ENCODE peak calls at places on chromosomes 1 and 21, in six cellular contexts. Q is ovary, I is OCI-LY7, U is tibial artery, X is heart left ventricle, N is A549. S is an unnamed sample. For H3K4me1, the result is how much of the 10 kb centered on the place peaks cover.

GRCh38 chr1:110058591-110058990 is 11.9 kb downstream of the ALX3 start:
- DNase-seq in Q (no peak), I (no peak), U (no peak), X (no peak), N (no peak), S (peak)

GRCh38 chr1:181743878-181744312 is 260.6 kb downstream of the CACNA1E start:
- DNase-seq in Q (no peak), I (no peak), U (peak), X (no peak), N (no peak), S (no peak)

GRCh38 chr1:34591751-34592629 is 162.9 kb upstream of the GJB5 start:
- DNase-seq in Q (no peak), I (no peak), U (no peak), X (no peak), N (peak), S (peak)

GRCh38 chr1:229438021-229438420 is 4.1 kb upstream of the ACTA1 start:
- DNase-seq in Q (no peak), I (no peak), U (no peak), X (no peak), N (no peak), S (no peak)

GRCh38 chr1:117682372-117682771 is 76.5 kb downstream of the TENT5C start:
- DNase-seq in Q (no peak), I (no peak), U (no peak), X (peak), N (no peak), S (no peak)

GRCh38 chr1:66313446-66313845 is 220.5 kb upstream of the SGIP1 start:
- DNase-seq in Q (no peak), I (no peak), U (no peak), X (no peak), N (no peak), S (no peak)

GRCh38 chr1:164510435-164510834 is 48.5 kb upstream of the PBX1 start:
- DNase-seq in Q (no peak), I (no peak), U (no peak), X (no peak), N (peak), S (peak)

GRCh38 chr1:174005032-174005431 is 17.1 kb downstream of the RC3H1 start:
- DNase-seq in Q (no peak), I (peak), U (no peak), X (peak), N (no peak), S (peak)

GRCh38 chr1:156664949-156665411 is 12.2 kb downstream of the NES start:
- DNase-seq in Q (no peak), I (no peak), U (peak), X (peak), N (peak), S (peak)

GRCh38 chr1:212529211-212529731 is 79.3 kb upstream of the ATF3 start:
- DNase-seq in Q (no peak), I (no peak), U (no peak), X (no peak), N (no peak), S (peak)

GRCh38 chr1:206895837-206896242 is 1.4 kb upstream of the IL24 start:
- DNase-seq in Q (no peak), I (no peak), U (no peak), X (no peak), N (peak), S (peak)

GRCh38 chr1:114522264-114522575 is 11.2 kb upstream of the TRIM33 start:
- DNase-seq in Q (no peak), I (no peak), U (no peak), X (no peak), N (no peak), S (no peak)

GRCh38 chr1:79714664-79715063 is 708.1 kb upstream of the ADGRL4 start:
- DNase-seq in Q (no peak), I (no peak), U (no peak), X (no peak), N (no peak), S (no peak)

GRCh38 chr1:25927541-25928265 is 21.5 kb upstream of the STMN1 start:
- DNase-seq in Q (no peak), I (peak), U (no peak), X (no peak), N (no peak), S (no peak)

GRCh38 chr21:35390013-35390776 is 341.1 kb upstream of the RUNX1 start:
- DNase-seq in Q (no peak), I (no peak), U (no peak), X (no peak), N (no peak), S (peak)

GRCh38 chr1:210344706-210345105 is 16.0 kb downstream of the HHAT start:
- DNase-seq in Q (no peak), I (no peak), U (no peak), X (no peak), N (no peak), S (no peak)

GRCh38 chr1:40786995-40787705 is 3.6 kb downstream of the KCNQ4 start:
- DNase-seq in Q (no peak), I (no peak), U (no peak), X (no peak), N (no peak), S (no peak)

GRCh38 chr1:54998677-54999076 is at the start of gene BSND:
- DNase-seq in Q (no peak), I (no peak), U (no peak), X (no peak), N (no peak), S (no peak)

GRCh38 chr1:6580588-6581270 is 935 bp downstream of the ZBTB48 start:
- DNase-seq in Q (no peak), I (peak), U (no peak), X (no peak), N (no peak), S (peak)

GRCh38 chr1:234692961-234693360 is 83.0 kb upstream of the IRF2BP2 start:
- DNase-seq in Q (no peak), I (no peak), U (no peak), X (no peak), N (no peak), S (no peak)

GRCh38 chr21:17818158-17819113 is 720 bp downstream of the C21orf91 start:
- DNase-seq in Q (no peak), I (peak), U (no peak), X (peak), N (peak), S (peak)

GRCh38 chr1:236167154-236167553 is 24.8 kb downstream of the GPR137B start:
- DNase-seq in Q (no peak), I (no peak), U (no peak), X (no peak), N (no peak), S (no peak)

GRCh38 chr1:53145051-53145600 is 2.7 kb upstream of the SLC1A7 start:
- DNase-seq in Q (no peak), I (no peak), U (no peak), X (no peak), N (no peak), S (no peak)

GRCh38 chr1:96329121-96329520 is 392.5 kb upstream of the PTBP2 start:
- DNase-seq in Q (no peak), I (no peak), U (no peak), X (no peak), N (no peak), S (no peak)

GRCh38 chr1:44655609-44656008 is 18.7 kb downstream of the TMEM53 start:
- DNase-seq in Q (no peak), I (peak), U (no peak), X (no peak), N (peak), S (peak)

GRCh38 chr1:213996320-213997022 is 8.7 kb downstream of the PROX1 start:
- DNase-seq in Q (peak), I (no peak), U (no peak), X (peak), N (no peak), S (no peak)

GRCh38 chr21:17742181-17742580 is 77.0 kb downstream of the C21orf91 start:
- DNase-seq in Q (no peak), I (no peak), U (no peak), X (no peak), N (no peak), S (no peak)

GRCh38 chr1:235075121-235075954 is 53.3 kb downstream of the TOMM20 start:
- DNase-seq in Q (peak), I (peak), U (peak), X (peak), N (peak), S (peak)

GRCh38 chr1:30286984-30287839 is 436.2 kb downstream of the MATN1 start:
- DNase-seq in Q (no peak), I (no peak), U (no peak), X (no peak), N (no peak), S (no peak)

GRCh38 chr1:199335496-199335895 is 692.0 kb upstream of the NR5A2 start:
- DNase-seq in Q (no peak), I (no peak), U (no peak), X (no peak), N (no peak), S (peak)

GRCh38 chr1:94526581-94526980 is 15.0 kb downstream of the F3 start:
- DNase-seq in Q (no peak), I (no peak), U (no peak), X (no peak), N (no peak), S (no peak)

GRCh38 chr1:54379481-54380284 is 26.5 kb downstream of the SSBP3 start:
- DNase-seq in Q (peak), I (no peak), U (no peak), X (peak), N (no peak), S (no peak)

GRCh38 chr1:183197762-183198161 is 11.7 kb downstream of the LAMC2 start:
- DNase-seq in Q (no peak), I (no peak), U (no peak), X (no peak), N (no peak), S (no peak)

GRCh38 chr21:20802201-20802600 is 196.0 kb upstream of the NCAM2 start:
- DNase-seq in Q (no peak), I (no peak), U (no peak), X (no peak), N (no peak), S (no peak)

GRCh38 chr1:41359211-41360073 is 1.8 kb upstream of the FOXO6 start:
- DNase-seq in Q (peak), I (no peak), U (no peak), X (no peak), N (no peak), S (peak)

GRCh38 chr21:41289431-41289830 is 27.2 kb upstream of the FAM3B start:
- DNase-seq in Q (no peak), I (no peak), U (no peak), X (no peak), N (no peak), S (no peak)

GRCh38 chr1:21900766-21901472 is 36.2 kb downstream of the HSPG2 start:
- DNase-seq in Q (no peak), I (no peak), U (no peak), X (no peak), N (no peak), S (no peak)

GRCh38 chr1:21898326-21899155 is 38.6 kb downstream of the HSPG2 start:
- DNase-seq in Q (no peak), I (no peak), U (peak), X (peak), N (no peak), S (no peak)

GRCh38 chr1:21901473-21901847 is 35.6 kb downstream of the HSPG2 start:
- DNase-seq in Q (no peak), I (no peak), U (peak), X (peak), N (no peak), S (peak)

GRCh38 chr1:21899267-21899810 is 37.8 kb downstream of the HSPG2 start:
- DNase-seq in Q (no peak), I (no peak), U (no peak), X (no peak), N (no peak), S (no peak)

DNA sequence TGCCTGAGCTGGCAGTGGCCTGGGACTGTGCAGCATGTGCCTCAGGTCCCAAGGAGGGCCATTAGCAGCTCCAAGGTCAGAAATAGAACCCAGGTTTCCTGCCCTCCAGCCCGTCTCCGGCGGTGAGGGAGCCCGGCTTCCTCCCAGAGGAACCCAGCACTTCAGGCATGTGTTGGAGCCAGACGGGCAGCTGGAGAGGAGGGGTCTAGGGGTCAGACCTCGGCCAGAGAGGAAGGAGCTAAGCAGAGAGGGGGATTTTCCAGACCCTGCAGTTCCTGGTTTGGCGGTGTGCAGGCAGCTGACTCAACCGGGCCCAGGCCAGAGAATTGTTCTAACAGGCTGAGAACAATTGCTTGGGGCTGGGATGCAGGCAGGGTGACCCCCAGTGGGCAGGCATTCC is 37.1 kb downstream of the HSPG2 start:
- DNase-seq in Q (no peak), I (no peak), U (no peak), X (peak), N (no peak), S (no peak)
- H3K4me1 ChIP-seq in Q (under half), I (under half), U (half or more), X (half or more), N (under half), S (half or more)

DNA sequence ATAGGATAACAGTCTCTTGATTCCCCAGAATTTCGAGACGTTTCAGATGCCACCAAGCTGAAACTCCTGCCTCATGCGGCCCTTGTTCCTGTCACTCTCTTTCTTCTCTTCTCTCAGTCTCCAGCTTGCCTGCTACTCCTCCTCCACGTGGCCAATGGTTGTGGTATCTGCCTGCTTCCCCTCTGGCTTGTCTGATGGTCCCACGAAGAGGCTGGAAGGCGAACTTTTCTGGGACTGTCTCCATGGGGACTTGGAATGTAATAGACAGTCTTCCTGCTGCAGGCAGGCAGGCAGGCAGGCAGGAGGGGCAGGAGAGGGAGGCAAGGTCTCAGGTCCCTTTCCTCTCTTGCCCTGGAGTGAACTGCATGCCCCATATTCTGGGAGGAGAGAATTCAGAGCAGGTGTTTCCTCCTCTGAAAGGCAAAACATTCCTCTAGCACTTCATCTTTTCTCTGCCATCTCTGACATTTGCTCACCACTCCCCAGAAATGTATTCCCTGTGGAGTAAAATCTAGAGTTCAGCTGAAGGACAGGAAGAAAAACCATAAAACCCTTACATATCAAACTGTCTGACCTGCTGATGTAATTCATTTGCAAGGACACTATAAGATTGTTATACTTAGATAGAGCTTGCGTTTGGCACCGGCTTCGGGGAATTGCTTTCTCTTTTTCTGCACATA is 64.1 kb upstream of the GNG12 start:
- DNase-seq in Q (no peak), I (no peak), U (no peak), X (no peak), N (peak), S (peak)
- H3K4me3 ChIP-seq in Q (no peak), I (no peak), U (no peak), X (no peak), N (no peak), S (no peak)

DNA sequence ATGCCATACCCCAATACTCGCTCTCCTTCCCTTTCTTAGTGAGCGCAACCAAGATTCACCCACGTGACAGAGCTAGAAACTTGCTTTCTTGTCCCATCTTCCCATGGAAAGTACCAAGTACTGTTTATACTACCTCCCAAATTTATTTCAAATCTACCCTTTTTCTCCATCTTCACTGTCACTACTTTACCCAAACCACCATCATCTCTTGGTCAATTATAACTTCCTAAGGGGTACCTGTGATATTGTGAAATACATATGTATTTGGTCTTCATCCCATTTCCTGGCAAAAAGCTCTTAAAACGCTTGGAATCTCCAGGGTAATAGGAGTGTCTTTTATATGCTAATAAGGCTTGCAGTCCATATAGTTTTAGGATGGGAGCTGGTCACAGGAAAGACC is 8.2 kb downstream of the DRAM2 start:
- DNase-seq in Q (no peak), I (no peak), U (no peak), X (no peak), N (no peak), S (no peak)
- H3K4me1 ChIP-seq in Q (under half), I (half or more), U (under half), X (under half), N (under half), S (under half)

GRCh38 chr21:45332415-45332814 is 44.7 kb upstream of the POFUT2 start:
- DNase-seq in Q (no peak), I (no peak), U (no peak), X (no peak), N (no peak), S (no peak)
- H3K4me3 ChIP-seq in Q (no peak), I (no peak), U (no peak), X (no peak), N (no peak), S (no peak)

S was measured in adipocyte.